ENCODE peak calls at places on chromosome 3, in nine cellular contexts. One of them, this sample, is unnamed.
A peak's percentile ranks its signal among the peaks of the same experiment; 100 is the strongest.

GRCh38 chr3:195761503-195762248 is 40.9 kb downstream of the MUC20 start:
- DNase-seq in foreskin fibroblast: no peak
- DNase-seq in activated T-helper 2 cell treated with anti-CD3 and anti-CD28 coated beads, Interferon-gamma antibody, Interleukin-2, Interleukin-4, amounts not matched to agents 10 μg/mL and 5 μg/mL and 100 μg/mL, durations not matched to agents 14 hours and 24 hours and 36 hours: no peak
- DNase-seq in NCI-H82: no peak
- DNase-seq in SW480: no peak
- DNase-seq in fibroblast of pulmonary artery: no peak
- DNase-seq in stimulated activated CD4-positive, alpha-beta T cell treated with anti-CD3 and anti-CD28 coated beads, Interleukin-12 subunit alpha, Interleukin-12 subunit beta, amount 100 ng/mL, for 48 hours: no peak
- DNase-seq in CD4-positive, CD25-positive, alpha-beta regulatory T cell: no peak
- DNase-seq in activated CD4-positive, alpha-beta T cell treated with anti-CD3 and anti-CD28 coated beads, Interleukin-2, amount 50 U/mL, for 48 hours: no peak
- DNase-seq in this sample: no peak

GRCh38 chr3:105402287-105402801 is 35.6 kb downstream of the ALCAM start:
- DNase-seq in NCI-H82: peak; percentile 24
- DNase-seq in stimulated activated CD4-positive, alpha-beta T cell treated with anti-CD3 and anti-CD28 coated beads, Interleukin-12 subunit alpha, Interleukin-12 subunit beta, amount 100 ng/mL, for 48 hours: no peak
- DNase-seq in CD4-positive, CD25-positive, alpha-beta regulatory T cell: no peak
- DNase-seq in activated CD4-positive, alpha-beta T cell treated with anti-CD3 and anti-CD28 coated beads, Interleukin-2, amount 50 U/mL, for 48 hours: no peak
- DNase-seq in fibroblast of pulmonary artery: no peak
- DNase-seq in foreskin fibroblast: no peak
- DNase-seq in activated T-helper 2 cell treated with anti-CD3 and anti-CD28 coated beads, Interferon-gamma antibody, Interleukin-2, Interleukin-4, amounts not matched to agents 10 μg/mL and 5 μg/mL and 100 μg/mL, durations not matched to agents 14 hours and 24 hours and 36 hours: no peak
- DNase-seq in SW480: no peak
- DNase-seq in this sample: no peak

GRCh38 chr3:170049146-170050000 is 11.6 kb downstream of the GPR160 start:
- DNase-seq in activated T-helper 2 cell treated with anti-CD3 and anti-CD28 coated beads, Interferon-gamma antibody, Interleukin-2, Interleukin-4, amounts not matched to agents 10 μg/mL and 5 μg/mL and 100 μg/mL, durations not matched to agents 14 hours and 24 hours and 36 hours: no peak
- DNase-seq in NCI-H82: no peak
- DNase-seq in CD4-positive, CD25-positive, alpha-beta regulatory T cell: no peak
- DNase-seq in stimulated activated CD4-positive, alpha-beta T cell treated with anti-CD3 and anti-CD28 coated beads, Interleukin-12 subunit alpha, Interleukin-12 subunit beta, amount 100 ng/mL, for 48 hours: no peak
- DNase-seq in activated CD4-positive, alpha-beta T cell treated with anti-CD3 and anti-CD28 coated beads, Interleukin-2, amount 50 U/mL, for 48 hours: no peak
- DNase-seq in foreskin fibroblast: no peak
- DNase-seq in fibroblast of pulmonary artery: peak; percentile 20
- DNase-seq in SW480: no peak
- DNase-seq in this sample: no peak

GRCh38 chr3:48926425-48927392 is 8.1 kb downstream of the ARIH2 start:
- DNase-seq in CD4-positive, CD25-positive, alpha-beta regulatory T cell: no peak
- DNase-seq in SW480: no peak
- DNase-seq in fibroblast of pulmonary artery: peak; percentile 40
- DNase-seq in stimulated activated CD4-positive, alpha-beta T cell treated with anti-CD3 and anti-CD28 coated beads, Interleukin-12 subunit alpha, Interleukin-12 subunit beta, amount 100 ng/mL, for 48 hours: no peak
- DNase-seq in activated CD4-positive, alpha-beta T cell treated with anti-CD3 and anti-CD28 coated beads, Interleukin-2, amount 50 U/mL, for 48 hours: peak; percentile 23
- DNase-seq in foreskin fibroblast: no peak
- DNase-seq in activated T-helper 2 cell treated with anti-CD3 and anti-CD28 coated beads, Interferon-gamma antibody, Interleukin-2, Interleukin-4, amounts not matched to agents 10 μg/mL and 5 μg/mL and 100 μg/mL, durations not matched to agents 14 hours and 24 hours and 36 hours: no peak
- DNase-seq in NCI-H82: no peak
- DNase-seq in this sample: no peak

GRCh38 chr3:177948716-177949422 is 587.4 kb upstream of the KCNMB2 start:
- DNase-seq in fibroblast of pulmonary artery: no peak
- DNase-seq in activated T-helper 2 cell treated with anti-CD3 and anti-CD28 coated beads, Interferon-gamma antibody, Interleukin-2, Interleukin-4, amounts not matched to agents 10 μg/mL and 5 μg/mL and 100 μg/mL, durations not matched to agents 14 hours and 24 hours and 36 hours: no peak
- DNase-seq in SW480: no peak
- DNase-seq in foreskin fibroblast: no peak
- DNase-seq in stimulated activated CD4-positive, alpha-beta T cell treated with anti-CD3 and anti-CD28 coated beads, Interleukin-12 subunit alpha, Interleukin-12 subunit beta, amount 100 ng/mL, for 48 hours: no peak
- DNase-seq in NCI-H82: no peak
- DNase-seq in activated CD4-positive, alpha-beta T cell treated with anti-CD3 and anti-CD28 coated beads, Interleukin-2, amount 50 U/mL, for 48 hours: no peak
- DNase-seq in CD4-positive, CD25-positive, alpha-beta regulatory T cell: no peak
- DNase-seq in this sample: no peak

GRCh38 chr3:10164546-10165393 is at the start of gene IRAK2:
- DNase-seq in NCI-H82: peak; percentile 55
- DNase-seq in activated T-helper 2 cell treated with anti-CD3 and anti-CD28 coated beads, Interferon-gamma antibody, Interleukin-2, Interleukin-4, amounts not matched to agents 10 μg/mL and 5 μg/mL and 100 μg/mL, durations not matched to agents 14 hours and 24 hours and 36 hours: peak; percentile 39
- DNase-seq in fibroblast of pulmonary artery: peak; percentile 61
- DNase-seq in activated CD4-positive, alpha-beta T cell treated with anti-CD3 and anti-CD28 coated beads, Interleukin-2, amount 50 U/mL, for 48 hours: peak; percentile 74
- DNase-seq in stimulated activated CD4-positive, alpha-beta T cell treated with anti-CD3 and anti-CD28 coated beads, Interleukin-12 subunit alpha, Interleukin-12 subunit beta, amount 100 ng/mL, for 48 hours: no peak
- DNase-seq in SW480: peak; percentile 21
- DNase-seq in CD4-positive, CD25-positive, alpha-beta regulatory T cell: peak; percentile 46
- DNase-seq in foreskin fibroblast: peak; percentile 56
- DNase-seq in this sample: peak; percentile 75

GRCh38 chr3:156676467-156677119 is 2.2 kb downstream of the TIPARP start:
- DNase-seq in stimulated activated CD4-positive, alpha-beta T cell treated with anti-CD3 and anti-CD28 coated beads, Interleukin-12 subunit alpha, Interleukin-12 subunit beta, amount 100 ng/mL, for 48 hours: no peak
- DNase-seq in foreskin fibroblast: no peak
- DNase-seq in CD4-positive, CD25-positive, alpha-beta regulatory T cell: no peak
- DNase-seq in fibroblast of pulmonary artery: peak; percentile 69
- DNase-seq in SW480: peak; percentile 71
- DNase-seq in activated T-helper 2 cell treated with anti-CD3 and anti-CD28 coated beads, Interferon-gamma antibody, Interleukin-2, Interleukin-4, amounts not matched to agents 10 μg/mL and 5 μg/mL and 100 μg/mL, durations not matched to agents 14 hours and 24 hours and 36 hours: no peak
- DNase-seq in NCI-H82: peak; percentile 38
- DNase-seq in activated CD4-positive, alpha-beta T cell treated with anti-CD3 and anti-CD28 coated beads, Interleukin-2, amount 50 U/mL, for 48 hours: no peak
- DNase-seq in this sample: no peak

GRCh38 chr3:73136941-73137340 is 75.5 kb downstream of the EBLN2 start:
- DNase-seq in stimulated activated CD4-positive, alpha-beta T cell treated with anti-CD3 and anti-CD28 coated beads, Interleukin-12 subunit alpha, Interleukin-12 subunit beta, amount 100 ng/mL, for 48 hours: no peak
- DNase-seq in activated T-helper 2 cell treated with anti-CD3 and anti-CD28 coated beads, Interferon-gamma antibody, Interleukin-2, Interleukin-4, amounts not matched to agents 10 μg/mL and 5 μg/mL and 100 μg/mL, durations not matched to agents 14 hours and 24 hours and 36 hours: no peak
- DNase-seq in SW480: no peak
- DNase-seq in fibroblast of pulmonary artery: no peak
- DNase-seq in foreskin fibroblast: no peak
- DNase-seq in activated CD4-positive, alpha-beta T cell treated with anti-CD3 and anti-CD28 coated beads, Interleukin-2, amount 50 U/mL, for 48 hours: no peak
- DNase-seq in NCI-H82: no peak
- DNase-seq in CD4-positive, CD25-positive, alpha-beta regulatory T cell: no peak
- DNase-seq in this sample: no peak

GRCh38 chr3:42979044-42979962 is at the start of gene GASK1A:
- DNase-seq in activated CD4-positive, alpha-beta T cell treated with anti-CD3 and anti-CD28 coated beads, Interleukin-2, amount 50 U/mL, for 48 hours: peak; percentile 24
- DNase-seq in NCI-H82: peak; percentile 59
- DNase-seq in foreskin fibroblast: no peak
- DNase-seq in SW480: peak; percentile 23
- DNase-seq in fibroblast of pulmonary artery: no peak
- DNase-seq in CD4-positive, CD25-positive, alpha-beta regulatory T cell: no peak
- DNase-seq in stimulated activated CD4-positive, alpha-beta T cell treated with anti-CD3 and anti-CD28 coated beads, Interleukin-12 subunit alpha, Interleukin-12 subunit beta, amount 100 ng/mL, for 48 hours: no peak
- DNase-seq in activated T-helper 2 cell treated with anti-CD3 and anti-CD28 coated beads, Interferon-gamma antibody, Interleukin-2, Interleukin-4, amounts not matched to agents 10 μg/mL and 5 μg/mL and 100 μg/mL, durations not matched to agents 14 hours and 24 hours and 36 hours: no peak
- DNase-seq in this sample: no peak

GRCh38 chr3:76505202-76505875 is 534.6 kb upstream of the ROBO2 start:
- DNase-seq in activated CD4-positive, alpha-beta T cell treated with anti-CD3 and anti-CD28 coated beads, Interleukin-2, amount 50 U/mL, for 48 hours: no peak
- DNase-seq in SW480: no peak
- DNase-seq in activated T-helper 2 cell treated with anti-CD3 and anti-CD28 coated beads, Interferon-gamma antibody, Interleukin-2, Interleukin-4, amounts not matched to agents 10 μg/mL and 5 μg/mL and 100 μg/mL, durations not matched to agents 14 hours and 24 hours and 36 hours: no peak
- DNase-seq in NCI-H82: no peak
- DNase-seq in stimulated activated CD4-positive, alpha-beta T cell treated with anti-CD3 and anti-CD28 coated beads, Interleukin-12 subunit alpha, Interleukin-12 subunit beta, amount 100 ng/mL, for 48 hours: no peak
- DNase-seq in CD4-positive, CD25-positive, alpha-beta regulatory T cell: no peak
- DNase-seq in foreskin fibroblast: no peak
- DNase-seq in fibroblast of pulmonary artery: no peak
- DNase-seq in this sample: no peak

GRCh38 chr3:27423463-27423862 is 54.3 kb upstream of the NEK10 start:
- DNase-seq in foreskin fibroblast: peak; percentile 49
- DNase-seq in fibroblast of pulmonary artery: peak; percentile 52
- DNase-seq in SW480: no peak
- DNase-seq in activated CD4-positive, alpha-beta T cell treated with anti-CD3 and anti-CD28 coated beads, Interleukin-2, amount 50 U/mL, for 48 hours: no peak
- DNase-seq in activated T-helper 2 cell treated with anti-CD3 and anti-CD28 coated beads, Interferon-gamma antibody, Interleukin-2, Interleukin-4, amounts not matched to agents 10 μg/mL and 5 μg/mL and 100 μg/mL, durations not matched to agents 14 hours and 24 hours and 36 hours: no peak
- DNase-seq in stimulated activated CD4-positive, alpha-beta T cell treated with anti-CD3 and anti-CD28 coated beads, Interleukin-12 subunit alpha, Interleukin-12 subunit beta, amount 100 ng/mL, for 48 hours: no peak
- DNase-seq in CD4-positive, CD25-positive, alpha-beta regulatory T cell: no peak
- DNase-seq in NCI-H82: no peak
- DNase-seq in this sample: no peak

GRCh38 chr3:66572938-66573710 is 72.3 kb upstream of the LRIG1 start:
- DNase-seq in stimulated activated CD4-positive, alpha-beta T cell treated with anti-CD3 and anti-CD28 coated beads, Interleukin-12 subunit alpha, Interleukin-12 subunit beta, amount 100 ng/mL, for 48 hours: no peak
- DNase-seq in activated CD4-positive, alpha-beta T cell treated with anti-CD3 and anti-CD28 coated beads, Interleukin-2, amount 50 U/mL, for 48 hours: peak; percentile 5
- DNase-seq in fibroblast of pulmonary artery: no peak
- DNase-seq in NCI-H82: peak; percentile 30
- DNase-seq in activated T-helper 2 cell treated with anti-CD3 and anti-CD28 coated beads, Interferon-gamma antibody, Interleukin-2, Interleukin-4, amounts not matched to agents 10 μg/mL and 5 μg/mL and 100 μg/mL, durations not matched to agents 14 hours and 24 hours and 36 hours: no peak
- DNase-seq in SW480: no peak
- DNase-seq in CD4-positive, CD25-positive, alpha-beta regulatory T cell: no peak
- DNase-seq in foreskin fibroblast: no peak
- DNase-seq in this sample: no peak

GRCh38 chr3:60998855-60999254 is 252.4 kb downstream of the FHIT start:
- DNase-seq in activated CD4-positive, alpha-beta T cell treated with anti-CD3 and anti-CD28 coated beads, Interleukin-2, amount 50 U/mL, for 48 hours: no peak
- DNase-seq in foreskin fibroblast: no peak
- DNase-seq in stimulated activated CD4-positive, alpha-beta T cell treated with anti-CD3 and anti-CD28 coated beads, Interleukin-12 subunit alpha, Interleukin-12 subunit beta, amount 100 ng/mL, for 48 hours: no peak
- DNase-seq in SW480: no peak
- DNase-seq in activated T-helper 2 cell treated with anti-CD3 and anti-CD28 coated beads, Interferon-gamma antibody, Interleukin-2, Interleukin-4, amounts not matched to agents 10 μg/mL and 5 μg/mL and 100 μg/mL, durations not matched to agents 14 hours and 24 hours and 36 hours: no peak
- DNase-seq in CD4-positive, CD25-positive, alpha-beta regulatory T cell: no peak
- DNase-seq in NCI-H82: no peak
- DNase-seq in fibroblast of pulmonary artery: no peak
- DNase-seq in this sample: no peak

GRCh38 chr3:52973806-52974205 is 72.1 kb downstream of the SFMBT1 start:
- DNase-seq in CD4-positive, CD25-positive, alpha-beta regulatory T cell: no peak
- DNase-seq in activated T-helper 2 cell treated with anti-CD3 and anti-CD28 coated beads, Interferon-gamma antibody, Interleukin-2, Interleukin-4, amounts not matched to agents 10 μg/mL and 5 μg/mL and 100 μg/mL, durations not matched to agents 14 hours and 24 hours and 36 hours: no peak
- DNase-seq in foreskin fibroblast: no peak
- DNase-seq in activated CD4-positive, alpha-beta T cell treated with anti-CD3 and anti-CD28 coated beads, Interleukin-2, amount 50 U/mL, for 48 hours: no peak
- DNase-seq in SW480: no peak
- DNase-seq in fibroblast of pulmonary artery: peak; percentile 4
- DNase-seq in stimulated activated CD4-positive, alpha-beta T cell treated with anti-CD3 and anti-CD28 coated beads, Interleukin-12 subunit alpha, Interleukin-12 subunit beta, amount 100 ng/mL, for 48 hours: no peak
- DNase-seq in NCI-H82: no peak
- DNase-seq in this sample: no peak

GRCh38 chr3:133871368-133872090 is 24.2 kb downstream of the RAB6B start:
- DNase-seq in NCI-H82: no peak
- DNase-seq in SW480: no peak
- DNase-seq in CD4-positive, CD25-positive, alpha-beta regulatory T cell: no peak
- DNase-seq in activated T-helper 2 cell treated with anti-CD3 and anti-CD28 coated beads, Interferon-gamma antibody, Interleukin-2, Interleukin-4, amounts not matched to agents 10 μg/mL and 5 μg/mL and 100 μg/mL, durations not matched to agents 14 hours and 24 hours and 36 hours: no peak
- DNase-seq in foreskin fibroblast: no peak
- DNase-seq in fibroblast of pulmonary artery: no peak
- DNase-seq in activated CD4-positive, alpha-beta T cell treated with anti-CD3 and anti-CD28 coated beads, Interleukin-2, amount 50 U/mL, for 48 hours: no peak
- DNase-seq in stimulated activated CD4-positive, alpha-beta T cell treated with anti-CD3 and anti-CD28 coated beads, Interleukin-12 subunit alpha, Interleukin-12 subunit beta, amount 100 ng/mL, for 48 hours: no peak
- DNase-seq in this sample: no peak

GRCh38 chr3:63061449-63061848 is 186.2 kb upstream of the CADPS start:
- DNase-seq in CD4-positive, CD25-positive, alpha-beta regulatory T cell: no peak
- DNase-seq in activated CD4-positive, alpha-beta T cell treated with anti-CD3 and anti-CD28 coated beads, Interleukin-2, amount 50 U/mL, for 48 hours: no peak
- DNase-seq in fibroblast of pulmonary artery: no peak
- DNase-seq in stimulated activated CD4-positive, alpha-beta T cell treated with anti-CD3 and anti-CD28 coated beads, Interleukin-12 subunit alpha, Interleukin-12 subunit beta, amount 100 ng/mL, for 48 hours: no peak
- DNase-seq in foreskin fibroblast: no peak
- DNase-seq in SW480: no peak
- DNase-seq in activated T-helper 2 cell treated with anti-CD3 and anti-CD28 coated beads, Interferon-gamma antibody, Interleukin-2, Interleukin-4, amounts not matched to agents 10 μg/mL and 5 μg/mL and 100 μg/mL, durations not matched to agents 14 hours and 24 hours and 36 hours: no peak
- DNase-seq in NCI-H82: no peak
- DNase-seq in this sample: no peak

GRCh38 chr3:96900059-96900458 is 85.7 kb downstream of the EPHA6 start:
- DNase-seq in NCI-H82: no peak
- DNase-seq in activated T-helper 2 cell treated with anti-CD3 and anti-CD28 coated beads, Interferon-gamma antibody, Interleukin-2, Interleukin-4, amounts not matched to agents 10 μg/mL and 5 μg/mL and 100 μg/mL, durations not matched to agents 14 hours and 24 hours and 36 hours: no peak
- DNase-seq in fibroblast of pulmonary artery: no peak
- DNase-seq in CD4-positive, CD25-positive, alpha-beta regulatory T cell: no peak
- DNase-seq in SW480: no peak
- DNase-seq in foreskin fibroblast: no peak
- DNase-seq in activated CD4-positive, alpha-beta T cell treated with anti-CD3 and anti-CD28 coated beads, Interleukin-2, amount 50 U/mL, for 48 hours: no peak
- DNase-seq in stimulated activated CD4-positive, alpha-beta T cell treated with anti-CD3 and anti-CD28 coated beads, Interleukin-12 subunit alpha, Interleukin-12 subunit beta, amount 100 ng/mL, for 48 hours: no peak
- DNase-seq in this sample: no peak